ENCODE peak calls at places on chromosomes 3 and 15, in seven cellular contexts. K is AG04450, U is astrocyte of the spinal cord, A is mesendoderm, N is foreskin fibroblast, L is NCI-H1694 treated with DMSO at 0.1 percent for 48 hours, Y is mucosa of gallbladder. E is an unnamed sample.

GRCh38 chr15:67863442-67863987 is 23.7 kb upstream of the RNU6-1 start:
- DNase-seq in Y (peak; percentile 65), U (peak; percentile 67), N (peak; percentile 87), K (peak; percentile 42), L (peak; percentile 42), A (peak; percentile 87), E (peak; percentile 93)

GRCh38 chr3:126934991-126935390 is 47.9 kb upstream of the PLXNA1 start:
- DNase-seq in U (no peak), A (no peak), Y (no peak), N (no peak), L (no peak), K (no peak), E (no peak)

GRCh38 chr15:92322566-92323355 is 70.9 kb upstream of the ST8SIA2 start:
- DNase-seq in U (no peak), L (no peak), A (no peak), Y (no peak), N (no peak), K (no peak), E (no peak)

GRCh38 chr3:139088462-139089324 is 44.0 kb upstream of the PRR23C start:
- DNase-seq in U (no peak), Y (no peak), N (no peak), L (no peak), A (no peak), K (no peak), E (no peak)

GRCh38 chr15:79451361-79451999 is 19.3 kb downstream of the MINAR1 start:
- DNase-seq in Y (no peak), A (peak; percentile 68), K (no peak), L (no peak), N (no peak), U (no peak), E (peak; percentile 52)

GRCh38 chr3:67516496-67516895 is 137.9 kb downstream of the SUCLG2 start:
- DNase-seq in A (no peak), Y (no peak), N (no peak), K (no peak), L (no peak), U (no peak), E (no peak)

GRCh38 chr15:98730860-98731711 is 82.7 kb downstream of the IGF1R start:
- DNase-seq in Y (no peak), K (no peak), U (no peak), A (no peak), L (no peak), N (no peak), E (no peak)

GRCh38 chr3:94115482-94115881 is 52.6 kb downstream of the NSUN3 start:
- DNase-seq in A (peak; percentile 57), K (peak; percentile 7), Y (no peak), N (peak; percentile 62), L (peak; percentile 36), U (peak; percentile 46), E (peak; percentile 33)

GRCh38 chr3:191380001-191380400 is 49.7 kb upstream of the UTS2B start:
- DNase-seq in U (no peak), L (no peak), A (no peak), Y (no peak), N (no peak), K (no peak), E (no peak)

GRCh38 chr3:87101873-87102272 is 110.9 kb upstream of the VGLL3 start:
- DNase-seq in Y (no peak), K (no peak), L (no peak), A (no peak), U (no peak), N (no peak), E (no peak)

GRCh38 chr15:94671845-94672524 is 440.6 kb downstream of the MCTP2 start:
- DNase-seq in A (peak; percentile 94), U (peak; percentile 62), L (no peak), Y (peak; percentile 25), N (peak; percentile 3), K (peak; percentile 3), E (peak; percentile 81)

GRCh38 chr15:29548006-29548405 is 274.3 kb downstream of the TJP1 start:
- DNase-seq in N (no peak), Y (no peak), A (no peak), L (no peak), K (no peak), U (no peak), E (no peak)

GRCh38 chr3:97954193-97954827 is 17.9 kb downstream of the RIOX2 start:
- DNase-seq in U (no peak), K (no peak), A (no peak), L (no peak), Y (no peak), N (no peak), E (no peak)

GRCh38 chr3:61650276-61650675 is 88.9 kb downstream of the PTPRG start:
- DNase-seq in U (peak; percentile 92), L (no peak), Y (peak; percentile 53), K (no peak), N (peak; percentile 86), A (no peak), E (no peak)

GRCh38 chr3:22887664-22888291 is 315.3 kb upstream of the UBE2E2 start:
- DNase-seq in N (peak; percentile 53), K (no peak), U (peak; percentile 44), L (no peak), A (peak; percentile 56), Y (no peak), E (peak; percentile 39)

GRCh38 chr15:89978914-89979313 is 22.2 kb upstream of the ZNF710 start:
- DNase-seq in N (no peak), L (no peak), U (no peak), K (no peak), Y (no peak), A (no peak), E (no peak)

GRCh38 chr15:58179741-58180381 is 41.7 kb downstream of the AQP9 start:
- DNase-seq in N (peak; percentile 75), Y (no peak), A (no peak), U (peak; percentile 22), K (no peak), L (no peak), E (no peak)

GRCh38 chr3:67381667-67382272 is 272.6 kb downstream of the SUCLG2 start:
- DNase-seq in N (peak; percentile 60), L (peak; percentile 2), K (no peak), A (no peak), U (peak; percentile 27), Y (no peak), E (peak; percentile 30)

GRCh38 chr15:29312387-29312786 is 42.8 kb upstream of the NSMCE3 start:
- DNase-seq in Y (no peak), A (no peak), N (peak; percentile 69), L (no peak), K (peak; percentile 10), U (peak; percentile 54), E (no peak)

GRCh38 chr15:90449206-90449735 is 61.2 kb downstream of the IQGAP1 start:
- DNase-seq in L (no peak), A (no peak), K (no peak), U (peak; percentile 52), Y (no peak), N (peak; percentile 36), E (no peak)

GRCh38 chr3:160331127-160331937 is 67.7 kb downstream of the IFT80 start:
- DNase-seq in N (peak; percentile 93), A (no peak), L (no peak), Y (no peak), U (peak; percentile 87), K (peak; percentile 68), E (no peak)

GRCh38 chr3:98884675-98885371 is 16.7 kb downstream of the DCBLD2 start:
- DNase-seq in L (no peak), Y (no peak), K (no peak), A (no peak), U (no peak), N (peak; percentile 54), E (no peak)

E was measured in neural progenitor cell.